ENCODE peak calls at places on chromosomes 11 and 22, in four cellular contexts. Y is RPMI8226; A is activated CD4-positive, alpha-beta T cell treated with anti-CD3 and anti-CD28 coated beads, Interleukin-2, amount 50 U/mL, for 1 hour; G is sigmoid colon. F is an unnamed sample.

GRCh38 chr11:65310756-65311155 is 3.9 kb upstream of the CDC42EP2 start:
- DNase-seq in Y (no peak), A (no peak), G (no peak), F (no peak)

GRCh38 chr22:21445437-21446127 is 21.6 kb upstream of the TMEM191C start:
- DNase-seq in Y (no peak), A (no peak), G (peak; percentile 58), F (no peak)

GRCh38 chr22:29003552-29003951 is 58.1 kb downstream of the C22orf31 start:
- DNase-seq in Y (no peak), A (no peak), G (no peak), F (no peak)

GRCh38 chr11:1836011-1836945 is 1.5 kb downstream of the SYT8 start:
- DNase-seq in Y (no peak), A (no peak), G (no peak), F (no peak)

GRCh38 chr11:72968395-72968794 is 154.2 kb downstream of the ATG16L2 start:
- DNase-seq in Y (no peak), A (no peak), G (no peak), F (no peak)

GRCh38 chr22:42992886-42993479 is 22.0 kb downstream of the PACSIN2 start:
- DNase-seq in Y (no peak), A (no peak), G (peak; percentile 64), F (no peak)

GRCh38 chr11:34599406-34599901 is 21.4 kb upstream of the EHF start:
- DNase-seq in Y (peak; percentile 8), A (no peak), G (no peak), F (no peak)

GRCh38 chr11:76365038-76365679 is 15.8 kb downstream of the THAP12 start:
- DNase-seq in Y (no peak), A (no peak), G (no peak), F (no peak)

GRCh38 chr11:58926251-58926650 is 13.0 kb upstream of the GLYATL1 start:
- DNase-seq in Y (no peak), A (no peak), G (no peak), F (no peak)

GRCh38 chr11:67996051-67996450 is 7.8 kb downstream of the UNC93B1 start:
- DNase-seq in Y (peak; percentile 3), A (no peak), G (no peak), F (no peak)

GRCh38 chr22:49010086-49010863 is 817.4 kb downstream of the BRD1 start:
- DNase-seq in Y (no peak), A (no peak), G (peak; percentile 45), F (no peak)

GRCh38 chr22:19958083-19959042 is 16.7 kb upstream of the TXNRD2 start:
- DNase-seq in Y (no peak), A (no peak), G (peak; percentile 75), F (no peak)

GRCh38 chr22:20651286-20651685 is 122.6 kb upstream of the SERPIND1 start:
- DNase-seq in Y (no peak), A (no peak), G (no peak), F (no peak)

GRCh38 chr22:38027487-38027886 is 29.7 kb upstream of the PICK1 start:
- DNase-seq in Y (no peak), A (no peak), G (no peak), F (no peak)

GRCh38 chr22:48347311-48347710 is 1480.4 kb downstream of the BRD1 start:
- DNase-seq in Y (no peak), A (no peak), G (peak; percentile 30), F (no peak)

GRCh38 chr22:41237707-41238569 is 2.8 kb downstream of the CHADL start:
- DNase-seq in Y (peak; percentile 90), A (peak; percentile 83), G (peak; percentile 79), F (peak; percentile 70)

GRCh38 chr11:106231591-106231990 is 154.1 kb downstream of the AASDHPPT start:
- DNase-seq in Y (no peak), A (no peak), G (no peak), F (no peak)

GRCh38 chr11:124899376-124900145 is 1.9 kb upstream of the ROBO4 start:
- DNase-seq in Y (no peak), A (no peak), G (no peak), F (no peak)

GRCh38 chr11:115199501-115199900 is 304.7 kb downstream of the CADM1 start:
- DNase-seq in Y (no peak), A (no peak), G (no peak), F (no peak)

GRCh38 chr11:117061256-117061655 is 37.0 kb downstream of the SIK3 start:
- DNase-seq in Y (no peak), A (no peak), G (no peak), F (no peak)

GRCh38 chr22:23204541-23205157 is 24.3 kb downstream of the BCR start:
- DNase-seq in Y (peak; percentile 26), A (no peak), G (peak; percentile 79), F (no peak)

GRCh38 chr22:39739338-39740027 is 154.1 kb downstream of the ENTHD1 start:
- DNase-seq in Y (no peak), A (no peak), G (no peak), F (no peak)

GRCh38 chr11:124740277-124740882 is 638 bp downstream of the NRGN start:
- DNase-seq in Y (peak; percentile 41), A (peak; percentile 54), G (no peak), F (no peak)

F was measured in nephron progenitor cell.